ENCODE peak calls at places on chromosomes 1 and 21, in nine cellular contexts. Q, Z, H, Y, R, K, B, S and W are unnamed samples.

GRCh38 chr1:48817505-48818114 is 40.9 kb upstream of the BEND5 start:
- DNase-seq in Q (peak), Z (peak), H (peak), Y (peak), R (peak), K (peak), B (peak), S (peak), W (peak)

GRCh38 chr1:11838349-11839272 is 9.0 kb downstream of the NPPA start:
- DNase-seq in Q (peak), Z (peak), H (peak), Y (peak), R (peak), K (peak), B (peak), S (peak), W (peak)

GRCh38 chr1:23385119-23385621 is 15.5 kb upstream of the ZNF436 start:
- DNase-seq in Q (no peak), Z (no peak), H (no peak), Y (no peak), R (no peak), K (no peak), B (no peak), S (no peak), W (no peak)

GRCh38 chr1:10710489-10710888 is 86.0 kb downstream of the CASZ1 start:
- DNase-seq in Q (no peak), Z (no peak), H (no peak), Y (peak), R (no peak), K (no peak), B (no peak), S (no peak), W (no peak)

GRCh38 chr1:86739901-86740507 is 35.6 kb downstream of the SH3GLB1 start:
- DNase-seq in Q (no peak), Z (no peak), H (no peak), Y (no peak), R (no peak), K (no peak), B (no peak), S (no peak), W (no peak)

GRCh38 chr1:92985101-92985500 is 23.8 kb upstream of the DIPK1A start:
- DNase-seq in Q (no peak), Z (no peak), H (no peak), Y (no peak), R (no peak), K (no peak), B (no peak), S (no peak), W (no peak)

GRCh38 chr1:105138445-105138821 is 1388.7 kb downstream of the AMY1C start:
- DNase-seq in Q (no peak), Z (no peak), H (no peak), Y (peak), R (peak), K (peak), B (no peak), S (no peak), W (no peak)

GRCh38 chr1:24060482-24060881 is 51.5 kb downstream of the MYOM3 start:
- DNase-seq in Q (no peak), Z (peak), H (no peak), Y (no peak), R (no peak), K (no peak), B (no peak), S (no peak), W (no peak)

GRCh38 chr1:208829601-208830000 is 585.4 kb upstream of the PLXNA2 start:
- DNase-seq in Q (no peak), Z (no peak), H (no peak), Y (no peak), R (no peak), K (no peak), B (no peak), S (no peak), W (no peak)

GRCh38 chr21:35063428-35064172 is 14.5 kb upstream of the RUNX1 start:
- DNase-seq in Q (no peak), Z (no peak), H (no peak), Y (no peak), R (no peak), K (peak), B (no peak), S (no peak), W (no peak)

GRCh38 chr1:2003564-2004131 is at the start of gene CFAP74:
- DNase-seq in Q (peak), Z (peak), H (peak), Y (no peak), R (no peak), K (peak), B (no peak), S (peak), W (no peak)

GRCh38 chr1:86137458-86137857 is 19.1 kb downstream of the COL24A1 start:
- DNase-seq in Q (no peak), Z (no peak), H (no peak), Y (no peak), R (no peak), K (no peak), B (no peak), S (no peak), W (no peak)

GRCh38 chr1:150981177-150981804 is 801 bp upstream of the ANXA9 start:
- DNase-seq in Q (no peak), Z (peak), H (peak), Y (peak), R (peak), K (peak), B (no peak), S (no peak), W (no peak)

GRCh38 chr1:159779403-159779851 is 1.3 kb upstream of the DUSP23 start:
- DNase-seq in Q (no peak), Z (no peak), H (no peak), Y (no peak), R (peak), K (no peak), B (no peak), S (no peak), W (peak)

GRCh38 chr1:153192697-153193096 is 10.5 kb upstream of the LELP1 start:
- DNase-seq in Q (peak), Z (peak), H (peak), Y (no peak), R (peak), K (peak), B (no peak), S (peak), W (no peak)

GRCh38 chr1:211952299-211952698 is 83.1 kb downstream of the INTS7 start:
- DNase-seq in Q (no peak), Z (no peak), H (no peak), Y (no peak), R (no peak), K (no peak), B (no peak), S (no peak), W (no peak)